ENCODE peak calls at places on chromosome 21, in ten cellular contexts. One of them, this sample, is unnamed.

GRCh38 chr21:32843561-32843960 is 72.0 kb upstream of the PAXBP1 start:
- DNase-seq in choroid plexus epithelial cell: no peak
- DNase-seq in WTC11: no peak
- DNase-seq in esophagus squamous epithelium: no peak
- DNase-seq in tibial nerve: no peak
- DNase-seq in coronary artery: no peak
- DNase-seq in dorsolateral prefrontal cortex: no peak
- DNase-seq in AG09309: no peak
- DNase-seq in NB4: no peak
- DNase-seq in upper lobe of left lung: no peak
- DNase-seq in this sample: no peak

GRCh38 chr21:45522381-45522780 is 19.9 kb downstream of the SLC19A1 start:
- DNase-seq in dorsolateral prefrontal cortex: no peak
- DNase-seq in tibial nerve: no peak
- DNase-seq in choroid plexus epithelial cell: no peak
- DNase-seq in NB4: no peak
- DNase-seq in upper lobe of left lung: no peak
- DNase-seq in AG09309: no peak
- DNase-seq in esophagus squamous epithelium: no peak
- DNase-seq in coronary artery: no peak
- DNase-seq in WTC11: no peak
- DNase-seq in this sample: no peak

GRCh38 chr21:45533731-45534571 is 8.3 kb downstream of the SLC19A1 start:
- DNase-seq in upper lobe of left lung: peak
- DNase-seq in dorsolateral prefrontal cortex: no peak
- DNase-seq in WTC11: peak
- DNase-seq in AG09309: no peak
- DNase-seq in tibial nerve: no peak
- DNase-seq in coronary artery: no peak
- DNase-seq in NB4: no peak
- DNase-seq in esophagus squamous epithelium: no peak
- DNase-seq in choroid plexus epithelial cell: no peak
- DNase-seq in this sample: no peak

GRCh38 chr21:46457801-46458314 is 833 bp upstream of the DIP2A start:
- DNase-seq in NB4: peak
- DNase-seq in WTC11: no peak
- DNase-seq in coronary artery: no peak
- DNase-seq in upper lobe of left lung: peak
- DNase-seq in esophagus squamous epithelium: no peak
- DNase-seq in choroid plexus epithelial cell: peak
- DNase-seq in AG09309: no peak
- DNase-seq in dorsolateral prefrontal cortex: peak
- DNase-seq in tibial nerve: no peak
- DNase-seq in this sample: no peak

GRCh38 chr21:34123609-34124008 is 50.2 kb downstream of the MRPS6 start:
- DNase-seq in choroid plexus epithelial cell: no peak
- DNase-seq in tibial nerve: no peak
- DNase-seq in WTC11: no peak
- DNase-seq in coronary artery: no peak
- DNase-seq in NB4: no peak
- DNase-seq in dorsolateral prefrontal cortex: no peak
- DNase-seq in esophagus squamous epithelium: no peak
- DNase-seq in AG09309: no peak
- DNase-seq in upper lobe of left lung: no peak
- DNase-seq in this sample: no peak

GRCh38 chr21:15076730-15077129 is 11.9 kb upstream of the NRIP1 start:
- DNase-seq in AG09309: no peak
- DNase-seq in WTC11: no peak
- DNase-seq in dorsolateral prefrontal cortex: no peak
- DNase-seq in NB4: no peak
- DNase-seq in upper lobe of left lung: no peak
- DNase-seq in tibial nerve: no peak
- DNase-seq in coronary artery: no peak
- DNase-seq in esophagus squamous epithelium: no peak
- DNase-seq in choroid plexus epithelial cell: no peak
- DNase-seq in this sample: no peak

GRCh38 chr21:9008636-9009035 is 1512.7 kb upstream of the TPTE start:
- DNase-seq in WTC11: no peak
- DNase-seq in NB4: no peak
- DNase-seq in choroid plexus epithelial cell: no peak
- DNase-seq in tibial nerve: no peak
- DNase-seq in esophagus squamous epithelium: no peak
- DNase-seq in coronary artery: no peak
- DNase-seq in AG09309: no peak
- DNase-seq in dorsolateral prefrontal cortex: no peak
- DNase-seq in upper lobe of left lung: no peak
- DNase-seq in this sample: no peak

GRCh38 chr21:46515109-46515508 is 56.4 kb downstream of the DIP2A start:
- DNase-seq in choroid plexus epithelial cell: peak
- DNase-seq in dorsolateral prefrontal cortex: peak
- DNase-seq in esophagus squamous epithelium: no peak
- DNase-seq in coronary artery: no peak
- DNase-seq in AG09309: no peak
- DNase-seq in WTC11: no peak
- DNase-seq in upper lobe of left lung: peak
- DNase-seq in tibial nerve: no peak
- DNase-seq in NB4: peak
- DNase-seq in this sample: no peak

GRCh38 chr21:21174676-21175075 is 176.5 kb downstream of the NCAM2 start:
- DNase-seq in AG09309: no peak
- DNase-seq in NB4: no peak
- DNase-seq in coronary artery: no peak
- DNase-seq in choroid plexus epithelial cell: no peak
- DNase-seq in WTC11: no peak
- DNase-seq in upper lobe of left lung: no peak
- DNase-seq in dorsolateral prefrontal cortex: no peak
- DNase-seq in esophagus squamous epithelium: no peak
- DNase-seq in tibial nerve: no peak
- DNase-seq in this sample: no peak

GRCh38 chr21:33642896-33643657 is 776 bp downstream of the ITSN1 start:
- DNase-seq in dorsolateral prefrontal cortex: peak
- DNase-seq in AG09309: no peak
- DNase-seq in tibial nerve: no peak
- DNase-seq in NB4: peak
- DNase-seq in WTC11: peak
- DNase-seq in choroid plexus epithelial cell: peak
- DNase-seq in upper lobe of left lung: peak
- DNase-seq in coronary artery: peak
- DNase-seq in esophagus squamous epithelium: no peak
- DNase-seq in this sample: peak

GRCh38 chr21:44551290-44552015 is at the start of gene KRTAP10-2:
- DNase-seq in NB4: no peak
- DNase-seq in coronary artery: peak
- DNase-seq in upper lobe of left lung: no peak
- DNase-seq in dorsolateral prefrontal cortex: no peak
- DNase-seq in tibial nerve: no peak
- DNase-seq in choroid plexus epithelial cell: no peak
- DNase-seq in AG09309: no peak
- DNase-seq in WTC11: peak
- DNase-seq in esophagus squamous epithelium: no peak
- DNase-seq in this sample: no peak

GRCh38 chr21:39082656-39083376 is 100.4 kb downstream of the PSMG1 start:
- DNase-seq in coronary artery: peak
- DNase-seq in AG09309: no peak
- DNase-seq in upper lobe of left lung: no peak
- DNase-seq in dorsolateral prefrontal cortex: no peak
- DNase-seq in choroid plexus epithelial cell: no peak
- DNase-seq in tibial nerve: no peak
- DNase-seq in NB4: no peak
- DNase-seq in WTC11: peak
- DNase-seq in esophagus squamous epithelium: no peak
- DNase-seq in this sample: no peak

GRCh38 chr21:30829659-30830058 is at the start of gene KRTAP7-1:
- DNase-seq in esophagus squamous epithelium: no peak
- DNase-seq in AG09309: no peak
- DNase-seq in coronary artery: no peak
- DNase-seq in choroid plexus epithelial cell: no peak
- DNase-seq in NB4: no peak
- DNase-seq in tibial nerve: no peak
- DNase-seq in upper lobe of left lung: no peak
- DNase-seq in WTC11: no peak
- DNase-seq in dorsolateral prefrontal cortex: no peak
- DNase-seq in this sample: no peak

GRCh38 chr21:30831194-30831765 is 1.7 kb upstream of the KRTAP7-1 start:
- DNase-seq in NB4: peak
- DNase-seq in tibial nerve: no peak
- DNase-seq in coronary artery: no peak
- DNase-seq in AG09309: no peak
- DNase-seq in dorsolateral prefrontal cortex: no peak
- DNase-seq in upper lobe of left lung: no peak
- DNase-seq in esophagus squamous epithelium: no peak
- DNase-seq in WTC11: peak
- DNase-seq in choroid plexus epithelial cell: peak
- DNase-seq in this sample: peak
- TF ChIP-seq CTCF in NB4: peak
- TF ChIP-seq CTCF in tibial nerve: no peak
- TF ChIP-seq CTCF in coronary artery: no peak
- TF ChIP-seq CTCF in AG09309: no peak
- TF ChIP-seq CTCF in dorsolateral prefrontal cortex: peak
- TF ChIP-seq CTCF in upper lobe of left lung: no peak
- TF ChIP-seq CTCF in esophagus squamous epithelium: no peak
- TF ChIP-seq CTCF in WTC11: peak
- TF ChIP-seq CTCF in choroid plexus epithelial cell: peak
- TF ChIP-seq CTCF in this sample: peak

GRCh38 chr21:26834181-26834945 is 10.8 kb downstream of the ADAMTS1 start:
- DNase-seq in coronary artery: no peak
- DNase-seq in AG09309: no peak
- DNase-seq in tibial nerve: no peak
- DNase-seq in NB4: no peak
- DNase-seq in choroid plexus epithelial cell: peak
- DNase-seq in upper lobe of left lung: no peak
- DNase-seq in dorsolateral prefrontal cortex: no peak
- DNase-seq in WTC11: no peak
- DNase-seq in esophagus squamous epithelium: no peak
- DNase-seq in this sample: no peak
- TF ChIP-seq CTCF in coronary artery: no peak
- TF ChIP-seq CTCF in AG09309: peak
- TF ChIP-seq CTCF in tibial nerve: no peak
- TF ChIP-seq CTCF in NB4: no peak
- TF ChIP-seq CTCF in choroid plexus epithelial cell: peak
- TF ChIP-seq CTCF in upper lobe of left lung: peak
- TF ChIP-seq CTCF in dorsolateral prefrontal cortex: peak
- TF ChIP-seq CTCF in WTC11: no peak
- TF ChIP-seq CTCF in esophagus squamous epithelium: no peak
- TF ChIP-seq CTCF in this sample: no peak

DNA sequence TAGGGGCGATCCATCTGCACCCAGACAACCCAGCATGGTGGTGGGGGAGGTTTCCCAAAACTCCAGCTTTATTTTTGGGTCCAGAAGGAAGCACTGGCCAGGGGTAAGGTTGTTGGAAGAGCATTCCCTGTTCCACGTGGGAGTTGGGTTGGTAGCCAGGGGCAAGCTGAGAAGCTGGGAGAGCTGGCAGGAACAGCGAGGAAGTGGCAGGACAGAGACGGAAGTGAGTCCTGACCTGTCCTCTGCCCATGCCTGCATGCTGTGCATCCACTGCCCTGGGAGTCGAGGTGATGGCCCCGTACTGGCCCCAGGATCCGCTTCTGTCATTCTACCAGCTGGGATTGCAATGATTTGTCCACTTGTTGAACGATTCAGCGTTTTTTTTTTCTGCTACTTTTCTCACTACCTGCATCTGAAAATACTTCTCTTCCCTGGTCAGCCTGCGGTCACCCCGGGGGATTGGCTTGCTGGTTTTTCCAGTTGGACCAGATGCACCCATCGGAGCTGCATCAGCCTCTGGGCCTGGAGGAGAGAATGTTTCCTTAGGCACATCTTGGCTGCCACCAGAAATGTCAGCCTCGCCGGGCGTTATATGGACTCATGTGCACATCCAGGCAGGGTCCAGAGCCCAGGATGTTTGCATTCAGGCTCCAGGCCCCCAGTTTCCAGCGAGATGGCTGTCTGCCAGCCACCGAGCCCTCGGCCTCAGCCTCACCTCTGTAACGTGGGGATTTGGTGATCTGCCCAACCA is 28.3 kb upstream of the TMPRSS2 start:
- DNase-seq in upper lobe of left lung: peak
- DNase-seq in coronary artery: no peak
- DNase-seq in WTC11: no peak
- DNase-seq in AG09309: no peak
- DNase-seq in choroid plexus epithelial cell: no peak
- DNase-seq in NB4: no peak
- DNase-seq in dorsolateral prefrontal cortex: no peak
- DNase-seq in tibial nerve: no peak
- DNase-seq in esophagus squamous epithelium: no peak
- DNase-seq in this sample: no peak
- TF ChIP-seq CTCF in upper lobe of left lung: no peak
- TF ChIP-seq CTCF in coronary artery: no peak
- TF ChIP-seq CTCF in WTC11: no peak
- TF ChIP-seq CTCF in AG09309: no peak
- TF ChIP-seq CTCF in choroid plexus epithelial cell: no peak
- TF ChIP-seq CTCF in NB4: no peak
- TF ChIP-seq CTCF in dorsolateral prefrontal cortex: no peak
- TF ChIP-seq CTCF in tibial nerve: no peak
- TF ChIP-seq CTCF in esophagus squamous epithelium: no peak
- TF ChIP-seq CTCF in this sample: no peak

GRCh38 chr21:35578831-35579470 is 481.4 kb downstream of the SETD4 start:
- DNase-seq in esophagus squamous epithelium: no peak
- DNase-seq in WTC11: no peak
- DNase-seq in dorsolateral prefrontal cortex: no peak
- DNase-seq in AG09309: peak
- DNase-seq in choroid plexus epithelial cell: peak
- DNase-seq in tibial nerve: no peak
- DNase-seq in upper lobe of left lung: no peak
- DNase-seq in coronary artery: no peak
- DNase-seq in NB4: no peak
- DNase-seq in this sample: no peak
- TF ChIP-seq CTCF in esophagus squamous epithelium: no peak
- TF ChIP-seq CTCF in WTC11: no peak
- TF ChIP-seq CTCF in dorsolateral prefrontal cortex: no peak
- TF ChIP-seq CTCF in AG09309: no peak
- TF ChIP-seq CTCF in choroid plexus epithelial cell: no peak
- TF ChIP-seq CTCF in tibial nerve: no peak
- TF ChIP-seq CTCF in upper lobe of left lung: no peak
- TF ChIP-seq CTCF in coronary artery: no peak
- TF ChIP-seq CTCF in NB4: no peak
- TF ChIP-seq CTCF in this sample: no peak

GRCh38 chr21:42255825-42256224 is 36.9 kb downstream of the ABCG1 start:
- DNase-seq in AG09309: no peak
- DNase-seq in esophagus squamous epithelium: no peak
- DNase-seq in upper lobe of left lung: no peak
- DNase-seq in coronary artery: no peak
- DNase-seq in NB4: no peak
- DNase-seq in dorsolateral prefrontal cortex: no peak
- DNase-seq in choroid plexus epithelial cell: no peak
- DNase-seq in tibial nerve: no peak
- DNase-seq in WTC11: peak
- DNase-seq in this sample: no peak
- TF ChIP-seq CTCF in AG09309: no peak
- TF ChIP-seq CTCF in esophagus squamous epithelium: no peak
- TF ChIP-seq CTCF in upper lobe of left lung: no peak
- TF ChIP-seq CTCF in coronary artery: no peak
- TF ChIP-seq CTCF in NB4: no peak
- TF ChIP-seq CTCF in dorsolateral prefrontal cortex: no peak
- TF ChIP-seq CTCF in choroid plexus epithelial cell: peak
- TF ChIP-seq CTCF in tibial nerve: no peak
- TF ChIP-seq CTCF in WTC11: peak
- TF ChIP-seq CTCF in this sample: peak

GRCh38 chr21:41933259-41934079 is 20.3 kb downstream of the C2CD2 start:
- DNase-seq in dorsolateral prefrontal cortex: no peak
- DNase-seq in AG09309: no peak
- DNase-seq in choroid plexus epithelial cell: peak
- DNase-seq in tibial nerve: no peak
- DNase-seq in coronary artery: no peak
- DNase-seq in esophagus squamous epithelium: no peak
- DNase-seq in NB4: no peak
- DNase-seq in upper lobe of left lung: peak
- DNase-seq in WTC11: no peak
- DNase-seq in this sample: no peak
- TF ChIP-seq CTCF in dorsolateral prefrontal cortex: no peak
- TF ChIP-seq CTCF in AG09309: no peak
- TF ChIP-seq CTCF in choroid plexus epithelial cell: peak
- TF ChIP-seq CTCF in tibial nerve: peak
- TF ChIP-seq CTCF in coronary artery: no peak
- TF ChIP-seq CTCF in esophagus squamous epithelium: no peak
- TF ChIP-seq CTCF in NB4: no peak
- TF ChIP-seq CTCF in upper lobe of left lung: peak
- TF ChIP-seq CTCF in WTC11: no peak
- TF ChIP-seq CTCF in this sample: no peak